ENCODE peak calls at places on chromosomes 11 and 22, in eight cellular contexts. Z, G, L, F, A, O, E and R are unnamed samples.

GRCh38 chr11:63567044-63567840 is 4.1 kb upstream of the PLAAT2 start:
- DNase-seq in Z (no peak), G (peak; percentile 59), L (peak; percentile 92), F (peak; percentile 24), A (no peak), O (peak; percentile 94), E (peak; percentile 34), R (peak; percentile 57)

GRCh38 chr11:130711193-130711592 is 205.1 kb downstream of the SNX19 start:
- DNase-seq in Z (no peak), G (no peak), L (no peak), F (no peak), A (no peak), O (no peak), E (no peak), R (no peak)

GRCh38 chr22:49710746-49711145 is 116.9 kb downstream of the BRD1 start:
- DNase-seq in Z (no peak), G (no peak), L (no peak), F (no peak), A (no peak), O (no peak), E (no peak), R (no peak)

GRCh38 chr11:8707541-8708270 is 25.1 kb downstream of the RPL27A start:
- DNase-seq in Z (no peak), G (no peak), L (no peak), F (no peak), A (no peak), O (no peak), E (no peak), R (peak; percentile 57)

GRCh38 chr22:27866136-27867091 is 52.6 kb downstream of the PITPNB start:
- DNase-seq in Z (no peak), G (peak; percentile 35), L (peak; percentile 90), F (peak; percentile 26), A (no peak), O (peak; percentile 96), E (no peak), R (no peak)

GRCh38 chr22:17596226-17596625 is 32.3 kb downstream of the ATP6V1E1 start:
- DNase-seq in Z (no peak), G (no peak), L (no peak), F (no peak), A (no peak), O (no peak), E (no peak), R (no peak)

GRCh38 chr11:380996-381395 is 11.7 kb downstream of the B4GALNT4 start:
- DNase-seq in Z (no peak), G (no peak), L (no peak), F (no peak), A (no peak), O (no peak), E (no peak), R (no peak)

GRCh38 chr22:46047841-46048595 is 71.1 kb upstream of the WNT7B start:
- DNase-seq in Z (no peak), G (no peak), L (no peak), F (peak; percentile 28), A (no peak), O (no peak), E (no peak), R (peak; percentile 16)

GRCh38 chr22:20027966-20028854 is 7.3 kb downstream of the TANGO2 start:
- DNase-seq in Z (no peak), G (peak; percentile 28), L (peak; percentile 35), F (no peak), A (no peak), O (peak; percentile 26), E (no peak), R (no peak)

GRCh38 chr11:2779981-2780849 is 80.4 kb upstream of the KCNQ1OT1 start:
- DNase-seq in Z (no peak), G (peak; percentile 10), L (peak; percentile 38), F (no peak), A (peak; percentile 1), O (no peak), E (no peak), R (peak; percentile 10)

GRCh38 chr11:5380740-5381342 is 2.8 kb upstream of the OR51M1 start:
- DNase-seq in Z (no peak), G (peak; percentile 40), L (peak; percentile 78), F (peak; percentile 48), A (peak; percentile 56), O (peak; percentile 71), E (no peak), R (peak; percentile 27)

GRCh38 chr11:65471410-65471762 is 27.5 kb upstream of the MALAT1 start:
- DNase-seq in Z (peak; percentile 26), G (peak; percentile 75), L (peak; percentile 87), F (peak; percentile 55), A (no peak), O (peak; percentile 86), E (peak; percentile 30), R (peak; percentile 78)

GRCh38 chr22:28123989-28124766 is 205.1 kb upstream of the PITPNB start:
- DNase-seq in Z (no peak), G (no peak), L (no peak), F (no peak), A (no peak), O (no peak), E (no peak), R (no peak)

GRCh38 chr11:121318848-121319834 is 26.6 kb downstream of the SC5D start:
- DNase-seq in Z (no peak), G (peak; percentile 61), L (peak; percentile 68), F (peak; percentile 60), A (peak; percentile 31), O (peak; percentile 54), E (no peak), R (no peak)

GRCh38 chr11:75576445-75577049 is 14.5 kb downstream of the SERPINH1 start:
- DNase-seq in Z (no peak), G (peak; percentile 55), L (peak; percentile 82), F (peak; percentile 84), A (no peak), O (no peak), E (no peak), R (peak; percentile 61)

GRCh38 chr22:32636884-32637283 is 162.3 kb downstream of the FBXO7 start:
- DNase-seq in Z (no peak), G (no peak), L (no peak), F (no peak), A (no peak), O (no peak), E (no peak), R (no peak)

GRCh38 chr11:13942908-13943505 is 19.5 kb upstream of the SPON1 start:
- DNase-seq in Z (no peak), G (no peak), L (peak; percentile 72), F (no peak), A (no peak), O (peak; percentile 30), E (no peak), R (no peak)

GRCh38 chr11:76496174-76496573 is 51.4 kb downstream of the EMSY start:
- DNase-seq in Z (no peak), G (no peak), L (no peak), F (no peak), A (no peak), O (no peak), E (no peak), R (no peak)

GRCh38 chr11:122424636-122425035 is 230.9 kb upstream of the UBASH3B start:
- DNase-seq in Z (no peak), G (no peak), L (no peak), F (no peak), A (no peak), O (no peak), E (no peak), R (no peak)

GRCh38 chr11:8574798-8575197 is 19.2 kb downstream of the STK33 start:
- DNase-seq in Z (no peak), G (no peak), L (no peak), F (no peak), A (no peak), O (no peak), E (no peak), R (no peak)

GRCh38 chr22:20567993-20568417 is 60.6 kb downstream of the MED15 start:
- DNase-seq in Z (no peak), G (no peak), L (peak; percentile 61), F (no peak), A (no peak), O (peak; percentile 56), E (no peak), R (no peak)

GRCh38 chr11:18204771-18205170 is 31.8 kb downstream of the SAA4 start:
- DNase-seq in Z (no peak), G (no peak), L (no peak), F (no peak), A (no peak), O (no peak), E (no peak), R (no peak)

GRCh38 chr11:106813803-106814202 is 204.5 kb downstream of the GUCY1A2 start:
- DNase-seq in Z (no peak), G (no peak), L (no peak), F (no peak), A (no peak), O (no peak), E (no peak), R (no peak)

GRCh38 chr22:19723165-19723989 is at the start of gene GP1BB:
- DNase-seq in Z (no peak), G (peak; percentile 61), L (peak; percentile 32), F (peak; percentile 22), A (no peak), O (no peak), E (no peak), R (peak; percentile 37)

GRCh38 chr11:119807402-119807801 is 78.4 kb upstream of the NECTIN1 start:
- DNase-seq in Z (no peak), G (no peak), L (no peak), F (no peak), A (no peak), O (no peak), E (no peak), R (no peak)

GRCh38 chr22:23632178-23632577 is at the start of gene DRICH1:
- DNase-seq in Z (no peak), G (no peak), L (no peak), F (no peak), A (no peak), O (no peak), E (no peak), R (no peak)

GRCh38 chr22:25582946-25583345 is 18.5 kb downstream of the GRK3 start:
- DNase-seq in Z (no peak), G (no peak), L (peak; percentile 23), F (no peak), A (no peak), O (peak; percentile 19), E (no peak), R (no peak)

GRCh38 chr11:45617886-45618601 is 47.4 kb downstream of the CHST1 start:
- DNase-seq in Z (no peak), G (no peak), L (no peak), F (no peak), A (no peak), O (peak; percentile 5), E (no peak), R (no peak)

GRCh38 chr11:26649884-26650283 is 72.0 kb downstream of the SLC5A12 start:
- DNase-seq in Z (no peak), G (peak; percentile 91), L (peak; percentile 82), F (peak; percentile 68), A (peak; percentile 67), O (peak; percentile 79), E (peak; percentile 0), R (peak; percentile 61)

GRCh38 chr22:19307872-19308271 is 16.4 kb upstream of the CLTCL1 start:
- DNase-seq in Z (no peak), G (no peak), L (no peak), F (no peak), A (no peak), O (no peak), E (no peak), R (no peak)

GRCh38 chr11:61881397-61881796 is 9.9 kb downstream of the FADS3 start:
- DNase-seq in Z (no peak), G (no peak), L (no peak), F (no peak), A (no peak), O (no peak), E (no peak), R (no peak)

GRCh38 chr11:116553482-116553881 is 219.3 kb downstream of the BUD13 start:
- DNase-seq in Z (no peak), G (no peak), L (no peak), F (no peak), A (no peak), O (no peak), E (no peak), R (no peak)

GRCh38 chr11:134358165-134358852 is 26.5 kb downstream of the GLB1L2 start:
- DNase-seq in Z (no peak), G (no peak), L (no peak), F (no peak), A (no peak), O (no peak), E (no peak), R (no peak)